ENCODE peak calls at places on chromosomes 12 and 14, in seven cellular contexts. K is epithelial cell of esophagus; R is OCI-LY7; H is RPMI7951; E is GM23248; W is activated CD4-positive, CD25-positive, alpha-beta regulatory T cell; S is RPMI8226. G is an unnamed sample.

GRCh38 chr12:68094645-68095395 is 64.7 kb downstream of the IFNG start:
- DNase-seq in R (no peak), W (no peak), E (no peak), S (no peak), K (no peak), H (no peak), G (no peak)

GRCh38 chr12:124734224-124734788 is 129.4 kb downstream of the SCARB1 start:
- DNase-seq in E (no peak), K (no peak), S (no peak), H (no peak), R (no peak), W (no peak), G (no peak)

GRCh38 chr12:79524507-79525148 is 166.1 kb downstream of the PAWR start:
- DNase-seq in E (no peak), K (no peak), S (no peak), R (no peak), W (no peak), H (no peak), G (no peak)

GRCh38 chr12:105748806-105749600 is 389.8 kb downstream of the NUAK1 start:
- DNase-seq in E (peak; percentile 81), S (no peak), H (peak; percentile 55), W (no peak), K (peak; percentile 50), R (no peak), G (peak; percentile 11)

GRCh38 chr12:103456006-103456405 is 39.8 kb downstream of the C12orf42 start:
- DNase-seq in S (no peak), W (no peak), H (no peak), E (no peak), R (no peak), K (no peak), G (no peak)

GRCh38 chr12:104953323-104953722 is 4.8 kb downstream of the SLC41A2 start:
- DNase-seq in R (no peak), H (no peak), S (no peak), K (no peak), W (no peak), E (no peak), G (peak; percentile 68)

GRCh38 chr14:72804653-72805180 is 89.2 kb downstream of the DPF3 start:
- DNase-seq in W (no peak), H (no peak), R (no peak), S (no peak), K (no peak), E (no peak), G (peak; percentile 13)

GRCh38 chr14:100899841-100900771 is 3.4 kb downstream of the RTL1 start:
- DNase-seq in R (no peak), H (no peak), S (no peak), E (peak; percentile 7), K (no peak), W (no peak), G (no peak)

GRCh38 chr14:75254381-75254821 is 24.2 kb upstream of the FOS start:
- DNase-seq in E (no peak), K (peak; percentile 94), S (no peak), R (no peak), H (no peak), W (no peak), G (peak; percentile 36)

G was measured in kidney tubule cell.